ENCODE peak calls at places on chromosomes 13 and 19, in four cellular contexts. D is A673, T is uterus, W is ovary. K is an unnamed sample.

GRCh38 chr13:97425570-97425969 is 8.4 kb upstream of the RAP2A start:
- DNase-seq in D (no peak), T (no peak), W (no peak), K (no peak)

GRCh38 chr19:48123907-48124675 is 13.5 kb upstream of the PLA2G4C start:
- DNase-seq in D (peak; percentile 70), T (no peak), W (no peak), K (no peak)

GRCh38 chr13:28129911-28130693 is 8.2 kb upstream of the PAN3 start:
- DNase-seq in D (no peak), T (no peak), W (no peak), K (no peak)

GRCh38 chr19:55541091-55541490 is 4.2 kb upstream of the SBK2 start:
- DNase-seq in D (no peak), T (no peak), W (no peak), K (no peak)

GRCh38 chr13:99993660-99994455 is 12.3 kb downstream of the ZIC2 start:
- DNase-seq in D (peak; percentile 72), T (no peak), W (no peak), K (no peak)

GRCh38 chr13:81172603-81173002 is 831.7 kb upstream of the SPRY2 start:
- DNase-seq in D (no peak), T (no peak), W (no peak), K (no peak)

GRCh38 chr13:77009011-77009410 is 17.1 kb downstream of the CLN5 start:
- DNase-seq in D (no peak), T (no peak), W (no peak), K (no peak)

GRCh38 chr13:108322206-108322824 is 52.8 kb downstream of the TNFSF13B start:
- DNase-seq in D (peak; percentile 62), T (no peak), W (no peak), K (peak; percentile 10)

GRCh38 chr19:41351339-41352245 is 2.1 kb downstream of the TGFB1 start:
- DNase-seq in D (no peak), T (peak; percentile 66), W (peak; percentile 61), K (no peak)

GRCh38 chr13:87671031-87671823 is at the start of gene SLITRK5:
- DNase-seq in D (peak; percentile 90), T (no peak), W (no peak), K (no peak)

GRCh38 chr19:1062387-1063029 is 4.5 kb upstream of the ARHGAP45 start:
- DNase-seq in D (no peak), T (no peak), W (no peak), K (no peak)

GRCh38 chr19:57615346-57615745 is 1.3 kb downstream of the ZNF134 start:
- DNase-seq in D (no peak), T (no peak), W (no peak), K (no peak)

GRCh38 chr19:5679289-5680082 is 830 bp downstream of the MICOS13 start:
- DNase-seq in D (no peak), T (no peak), W (peak; percentile 63), K (no peak)

GRCh38 chr19:57269515-57270250 is 10.6 kb upstream of the ZNF460 start:
- DNase-seq in D (peak; percentile 35), T (no peak), W (no peak), K (no peak)

GRCh38 chr13:111217661-111218060 is 102.6 kb downstream of the ARHGEF7 start:
- DNase-seq in D (no peak), T (no peak), W (peak; percentile 78), K (no peak)

GRCh38 chr13:92967923-92968322 is 258.7 kb upstream of the GPC6 start:
- DNase-seq in D (peak; percentile 42), T (no peak), W (no peak), K (no peak)
- TF ChIP-seq CTCF in D (peak; percentile 53), T (no peak), W (no peak), K (peak; percentile 19)

GRCh38 chr19:2115911-2116426 is 19.3 kb downstream of the IZUMO4 start:
- DNase-seq in D (no peak), T (no peak), W (no peak), K (no peak)
- H3K36me3 ChIP-seq in D (peaks cover 90% of the 10 kb centered on the region), T (no peaks in the 10 kb centered on the region), W (no peaks in the 10 kb centered on the region), K (no peaks in the 10 kb centered on the region)

GRCh38 chr13:30255696-30256095 is 51.7 kb downstream of the KATNAL1 start:
- DNase-seq in D (no peak), T (no peak), W (no peak), K (no peak)
- TF ChIP-seq CTCF in D (no peak), T (no peak), W (peak; percentile 13), K (no peak)

GRCh38 chr19:15010497-15011255 is 31.0 kb upstream of the SLC1A6 start:
- DNase-seq in D (no peak), T (no peak), W (no peak), K (no peak)

GRCh38 chr19:15015946-15016542 is 33.2 kb upstream of the CASP14 start:
- DNase-seq in D (peak; percentile 25), T (no peak), W (no peak), K (no peak)

GRCh38 chr19:15014579-15014978 is 34.7 kb upstream of the CASP14 start:
- DNase-seq in D (peak; percentile 13), T (no peak), W (no peak), K (no peak)
- H3K36me3 ChIP-seq in D (no peaks in the 10 kb centered on the region), T (no peaks in the 10 kb centered on the region), W (no peaks in the 10 kb centered on the region), K (no peaks in the 10 kb centered on the region)

GRCh38 chr13:29573190-29573589 is 22.3 kb downstream of the SLC7A1 start:
- DNase-seq in D (no peak), T (peak; percentile 50), W (no peak), K (no peak)
- TF ChIP-seq CTCF in D (no peak), T (no peak), W (no peak), K (no peak)

GRCh38 chr19:10393137-10393536 is 10.2 kb downstream of the CDC37 start:
- DNase-seq in D (no peak), T (no peak), W (no peak), K (no peak)

GRCh38 chr19:10398819-10399218 is 4.5 kb downstream of the CDC37 start:
- DNase-seq in D (no peak), T (no peak), W (no peak), K (no peak)

GRCh38 chr19:10395003-10395402 is 8.3 kb downstream of the CDC37 start:
- DNase-seq in D (no peak), T (no peak), W (no peak), K (no peak)

GRCh38 chr19:10395436-10395835 is 7.9 kb downstream of the CDC37 start:
- DNase-seq in D (no peak), T (no peak), W (no peak), K (no peak)

GRCh38 chr19:10395853-10396355 is 7.4 kb downstream of the CDC37 start:
- DNase-seq in D (no peak), T (no peak), W (no peak), K (no peak)
- H3K36me3 ChIP-seq in D (peaks cover 44% of the 10 kb centered on the region), T (no peaks in the 10 kb centered on the region), W (no peaks in the 10 kb centered on the region), K (peaks cover 7% of the 10 kb centered on the region)

K was measured in Panc1.